ENCODE peak calls at places on chromosomes 3 and 15, in nine cellular contexts. A is tibial nerve; V is lung; Z is esophagus squamous epithelium; K is mammary epithelial cell; J is lower lobe of right lung; R is HCT116; Q is A549; U is CD8-positive, alpha-beta T cell. W is an unnamed sample.

GRCh38 chr3:146709969-146710368 is 104.8 kb upstream of the PLSCR5 start:
- DNase-seq in A (no peak), V (no peak), Z (no peak), K (peak; percentile 10), J (no peak), R (no peak), Q (no peak), U (no peak), W (no peak)

GRCh38 chr3:54713031-54713430 is 214.8 kb downstream of the LRTM1 start:
- DNase-seq in A (no peak), V (no peak), Z (no peak), K (no peak), J (no peak), R (no peak), Q (no peak), U (no peak), W (no peak)

GRCh38 chr3:140023616-140024530 is 88.9 kb downstream of the CLSTN2 start:
- DNase-seq in A (no peak), V (no peak), Z (no peak), K (no peak), J (no peak), R (no peak), Q (no peak), U (no peak), W (no peak)

GRCh38 chr3:33791477-33792166 is 6.8 kb upstream of the PDCD6IP start:
- DNase-seq in A (no peak), V (no peak), Z (no peak), K (peak; percentile 100), J (peak; percentile 57), R (no peak), Q (peak; percentile 92), U (no peak), W (no peak)

GRCh38 chr3:171972965-171973364 is 66.4 kb upstream of the FNDC3B start:
- DNase-seq in A (peak; percentile 40), V (no peak), Z (no peak), K (no peak), J (no peak), R (no peak), Q (no peak), U (no peak), W (no peak)

GRCh38 chr15:89408512-89409183 is 74.0 kb upstream of the POLG start:
- DNase-seq in A (no peak), V (no peak), Z (no peak), K (no peak), J (no peak), R (no peak), Q (no peak), U (no peak), W (no peak)

GRCh38 chr3:150469931-150470740 is 62.0 kb downstream of the TSC22D2 start:
- DNase-seq in A (no peak), V (no peak), Z (no peak), K (peak; percentile 92), J (no peak), R (peak; percentile 21), Q (peak; percentile 61), U (no peak), W (no peak)

GRCh38 chr3:19216669-19217337 is 68.5 kb downstream of the KCNH8 start:
- DNase-seq in A (peak; percentile 56), V (no peak), Z (no peak), K (no peak), J (no peak), R (no peak), Q (no peak), U (no peak), W (peak; percentile 56)

GRCh38 chr3:42659451-42660130 is 6.1 kb downstream of the ZBTB47 start:
- DNase-seq in A (no peak), V (no peak), Z (no peak), K (no peak), J (no peak), R (no peak), Q (no peak), U (no peak), W (no peak)

GRCh38 chr3:57910988-57911387 is 97.2 kb upstream of the FLNB start:
- DNase-seq in A (no peak), V (no peak), Z (no peak), K (no peak), J (no peak), R (peak; percentile 27), Q (peak; percentile 41), U (peak; percentile 13), W (no peak)

GRCh38 chr15:78315686-78316085 is 16.3 kb upstream of the SKIC8 start:
- DNase-seq in A (no peak), V (no peak), Z (no peak), K (no peak), J (peak; percentile 21), R (no peak), Q (peak; percentile 59), U (no peak), W (no peak)

GRCh38 chr3:197406266-197406665 is 107.9 kb upstream of the DLG1 start:
- DNase-seq in A (no peak), V (no peak), Z (no peak), K (no peak), J (peak; percentile 56), R (no peak), Q (no peak), U (no peak), W (no peak)

DNA sequence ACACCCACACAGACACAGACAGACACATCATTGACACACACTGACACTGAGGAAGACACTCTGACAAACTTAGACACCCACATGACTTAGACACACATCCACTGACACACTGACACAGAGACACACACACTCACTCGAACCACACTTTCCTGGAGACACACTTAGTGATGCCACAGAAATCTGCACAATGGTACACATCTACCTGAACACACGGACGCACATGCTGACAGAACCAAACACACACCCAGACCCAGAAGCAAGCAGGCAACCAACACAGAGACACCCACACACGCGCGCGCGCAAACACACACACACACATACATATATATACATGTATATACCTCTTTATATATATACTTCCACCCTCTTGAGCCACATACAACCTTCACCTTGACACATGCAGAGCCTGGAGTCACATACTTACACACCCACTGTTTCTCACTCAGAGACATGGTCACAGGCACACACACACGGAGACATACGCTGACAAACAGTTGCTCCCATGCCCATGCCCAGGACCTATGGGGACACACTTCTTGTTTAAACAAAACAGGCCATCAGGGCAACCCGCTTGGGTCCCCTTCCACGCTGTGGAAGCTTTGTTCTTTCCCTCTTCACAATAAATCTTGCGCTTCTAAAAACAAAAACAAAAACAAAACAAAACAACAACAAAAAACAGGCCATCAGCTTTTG is 907 bp upstream of the SCN5A start:
- DNase-seq in A (no peak), V (no peak), Z (no peak), K (no peak), J (no peak), R (no peak), Q (peak; percentile 16), U (no peak), W (no peak)
- H3K4me3 ChIP-seq in A (no peak overlapping the region), V (no peak overlapping the region), Z (no peak overlapping the region), K (no peak overlapping the region), J (no peak overlapping the region), R (peak overlapping the region; percentile 30), Q (peak overlapping the region; percentile 61), U (peak overlapping the region; percentile 14), W (no peak overlapping the region)

GRCh38 chr15:63200464-63201242 is 11.2 kb downstream of the RAB8B start:
- DNase-seq in A (no peak), V (no peak), Z (no peak), K (no peak), J (no peak), R (no peak), Q (no peak), U (no peak), W (no peak)

GRCh38 chr15:63198752-63199250 is 9.4 kb downstream of the RAB8B start:
- DNase-seq in A (no peak), V (no peak), Z (no peak), K (no peak), J (no peak), R (no peak), Q (no peak), U (no peak), W (no peak)

GRCh38 chr15:63202858-63203257 is 13.5 kb downstream of the RAB8B start:
- DNase-seq in A (no peak), V (no peak), Z (no peak), K (no peak), J (no peak), R (no peak), Q (no peak), U (no peak), W (no peak)

GRCh38 chr15:63198315-63198714 is 8.9 kb downstream of the RAB8B start:
- DNase-seq in A (no peak), V (no peak), Z (no peak), K (no peak), J (no peak), R (no peak), Q (no peak), U (no peak), W (no peak)

GRCh38 chr15:63203451-63204090 is 14.2 kb downstream of the RAB8B start:
- DNase-seq in A (no peak), V (no peak), Z (no peak), K (no peak), J (no peak), R (no peak), Q (no peak), U (peak; percentile 60), W (no peak)
- TF ChIP-seq CTCF in A (no peak), V (no peak), Z (no peak), K (no peak), J (no peak), R (no peak), Q (no peak), U (no peak), W (no peak)

GRCh38 chr3:136463170-136463569 is 213.0 kb downstream of the PCCB start:
- DNase-seq in A (no peak), V (no peak), Z (no peak), K (no peak), J (no peak), R (no peak), Q (no peak), U (no peak), W (no peak)

GRCh38 chr3:136456196-136456595 is 206.1 kb downstream of the PCCB start:
- DNase-seq in A (no peak), V (no peak), Z (no peak), K (no peak), J (no peak), R (no peak), Q (no peak), U (no peak), W (no peak)

DNA sequence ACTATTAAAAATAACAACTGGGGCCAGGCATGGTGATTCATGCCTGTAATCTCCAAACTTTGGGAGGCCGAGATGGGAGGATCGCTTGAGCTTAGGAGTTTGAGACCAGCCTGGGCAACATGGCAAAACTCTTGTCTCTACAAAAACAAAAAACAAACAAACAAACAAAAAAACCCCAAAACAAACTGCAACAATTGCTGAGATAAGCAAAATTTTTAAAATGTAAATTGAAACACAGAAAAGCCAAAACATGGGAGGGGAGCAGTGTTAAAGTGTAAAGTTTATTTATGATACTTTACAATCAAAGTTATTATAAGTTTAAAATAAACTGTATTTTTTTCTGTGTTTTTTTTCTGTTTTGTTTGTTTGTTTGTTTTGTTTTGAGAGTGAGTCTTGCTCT is 207.7 kb downstream of the PCCB start:
- DNase-seq in A (no peak), V (no peak), Z (no peak), K (no peak), J (no peak), R (no peak), Q (no peak), U (no peak), W (no peak)
- H3K9me3 ChIP-seq in A (peaks cover 36% of the 10 kb centered on the region), V (peaks cover 7% of the 10 kb centered on the region), Z (no peaks in the 10 kb centered on the region), K (peaks cover 14% of the 10 kb centered on the region), J (peaks cover 36% of the 10 kb centered on the region), R (peaks cover 12% of the 10 kb centered on the region), Q (peaks cover 22% of the 10 kb centered on the region), U (peaks cover 19% of the 10 kb centered on the region), W (no peaks in the 10 kb centered on the region)

GRCh38 chr3:23518441-23518840 is 287.3 kb upstream of the UBE2E1 start:
- DNase-seq in A (no peak), V (no peak), Z (no peak), K (no peak), J (no peak), R (no peak), Q (no peak), U (no peak), W (no peak)

GRCh38 chr3:23519548-23520208 is 286.1 kb upstream of the UBE2E1 start:
- DNase-seq in A (no peak), V (no peak), Z (no peak), K (no peak), J (no peak), R (no peak), Q (no peak), U (no peak), W (no peak)
- H3K4me3 ChIP-seq in A (no peak overlapping the region), V (no peak overlapping the region), Z (no peak overlapping the region), K (no peak overlapping the region), J (no peak overlapping the region), R (no peak overlapping the region), Q (no peak overlapping the region), U (no peak overlapping the region), W (no peak overlapping the region)

W was measured in pancreas.